ENCODE peak calls at places on chromosomes 1 and 21, in eight cellular contexts. One of them, this sample, is unnamed.

GRCh38 chr1:36456391-36456928 is 6.2 kb upstream of the OSCP1 start:
- DNase-seq in adrenal gland: no peak
- DNase-seq in IMR-90: no peak
- DNase-seq in K562: no peak
- DNase-seq in H1: no peak
- DNase-seq in NB4: no peak
- DNase-seq in heart left ventricle: no peak
- DNase-seq in A549: no peak
- DNase-seq in this sample: no peak

GRCh38 chr1:206685256-206685748 is 597 bp downstream of the MAPKAPK2 start:
- DNase-seq in heart left ventricle: no peak
- DNase-seq in NB4: peak; percentile 67
- DNase-seq in adrenal gland: peak; percentile 60
- DNase-seq in H1: no peak
- DNase-seq in IMR-90: peak; percentile 53
- DNase-seq in A549: peak; percentile 13
- DNase-seq in K562: peak; percentile 60
- DNase-seq in this sample: no peak

GRCh38 chr21:21730524-21730923 is 732.3 kb downstream of the NCAM2 start:
- DNase-seq in K562: no peak
- DNase-seq in adrenal gland: no peak
- DNase-seq in IMR-90: peak; percentile 32
- DNase-seq in A549: no peak
- DNase-seq in NB4: no peak
- DNase-seq in heart left ventricle: no peak
- DNase-seq in H1: no peak
- DNase-seq in this sample: no peak

GRCh38 chr1:246488674-246489073 is 18.4 kb downstream of the SMYD3 start:
- DNase-seq in H1: no peak
- DNase-seq in A549: no peak
- DNase-seq in IMR-90: no peak
- DNase-seq in adrenal gland: no peak
- DNase-seq in K562: no peak
- DNase-seq in NB4: no peak
- DNase-seq in heart left ventricle: no peak
- DNase-seq in this sample: no peak

GRCh38 chr1:170337413-170337994 is 191.7 kb downstream of the NTMT2 start:
- DNase-seq in adrenal gland: no peak
- DNase-seq in A549: no peak
- DNase-seq in K562: no peak
- DNase-seq in heart left ventricle: no peak
- DNase-seq in IMR-90: no peak
- DNase-seq in NB4: no peak
- DNase-seq in H1: no peak
- DNase-seq in this sample: no peak

GRCh38 chr1:99759529-99760160 is 6.8 kb downstream of the FRRS1 start:
- DNase-seq in K562: no peak
- DNase-seq in IMR-90: no peak
- DNase-seq in NB4: no peak
- DNase-seq in H1: no peak
- DNase-seq in A549: no peak
- DNase-seq in heart left ventricle: no peak
- DNase-seq in adrenal gland: no peak
- DNase-seq in this sample: no peak

GRCh38 chr1:76269175-76269574 is 194.6 kb downstream of the ST6GALNAC3 start:
- DNase-seq in K562: no peak
- DNase-seq in A549: no peak
- DNase-seq in heart left ventricle: no peak
- DNase-seq in H1: no peak
- DNase-seq in NB4: no peak
- DNase-seq in IMR-90: peak; percentile 49
- DNase-seq in adrenal gland: no peak
- DNase-seq in this sample: no peak

GRCh38 chr1:44881011-44881632 is 38.1 kb upstream of the PTCH2 start:
- DNase-seq in A549: no peak
- DNase-seq in IMR-90: peak; percentile 85
- DNase-seq in adrenal gland: peak; percentile 79
- DNase-seq in heart left ventricle: peak; percentile 54
- DNase-seq in K562: no peak
- DNase-seq in NB4: no peak
- DNase-seq in H1: no peak
- DNase-seq in this sample: no peak

GRCh38 chr1:237772014-237772413 is 118.7 kb downstream of the ZP4 start:
- DNase-seq in adrenal gland: no peak
- DNase-seq in NB4: no peak
- DNase-seq in A549: no peak
- DNase-seq in K562: no peak
- DNase-seq in heart left ventricle: no peak
- DNase-seq in IMR-90: no peak
- DNase-seq in H1: no peak
- DNase-seq in this sample: no peak

GRCh38 chr1:168452329-168452728 is 91.5 kb downstream of the XCL2 start:
- DNase-seq in K562: peak; percentile 60
- DNase-seq in adrenal gland: no peak
- DNase-seq in heart left ventricle: no peak
- DNase-seq in NB4: peak; percentile 29
- DNase-seq in IMR-90: no peak
- DNase-seq in H1: no peak
- DNase-seq in A549: peak; percentile 29
- DNase-seq in this sample: no peak

GRCh38 chr1:16067933-16068332 is 5.5 kb downstream of the FAM131C start:
- DNase-seq in adrenal gland: no peak
- DNase-seq in K562: no peak
- DNase-seq in NB4: no peak
- DNase-seq in H1: no peak
- DNase-seq in heart left ventricle: no peak
- DNase-seq in IMR-90: no peak
- DNase-seq in A549: no peak
- DNase-seq in this sample: no peak

GRCh38 chr1:201017828-201018163 is 5.7 kb downstream of the KIF21B start:
- DNase-seq in IMR-90: no peak
- DNase-seq in A549: no peak
- DNase-seq in heart left ventricle: no peak
- DNase-seq in NB4: no peak
- DNase-seq in H1: no peak
- DNase-seq in K562: no peak
- DNase-seq in adrenal gland: no peak
- DNase-seq in this sample: no peak

GRCh38 chr1:115466433-115466832 is 128.4 kb upstream of the NGF start:
- DNase-seq in adrenal gland: no peak
- DNase-seq in NB4: no peak
- DNase-seq in A549: no peak
- DNase-seq in K562: peak; percentile 7
- DNase-seq in IMR-90: no peak
- DNase-seq in H1: no peak
- DNase-seq in heart left ventricle: no peak
- DNase-seq in this sample: no peak

GRCh38 chr1:233679598-233679997 is 65.7 kb downstream of the KCNK1 start:
- DNase-seq in NB4: no peak
- DNase-seq in A549: no peak
- DNase-seq in H1: no peak
- DNase-seq in adrenal gland: no peak
- DNase-seq in IMR-90: no peak
- DNase-seq in heart left ventricle: no peak
- DNase-seq in K562: no peak
- DNase-seq in this sample: no peak
- H3K4me3 ChIP-seq in NB4: no peak overlapping the region
- H3K4me3 ChIP-seq in A549: no peak overlapping the region
- H3K4me3 ChIP-seq in H1: no peak overlapping the region
- H3K4me3 ChIP-seq in adrenal gland: no peak overlapping the region
- H3K4me3 ChIP-seq in IMR-90: no peak overlapping the region
- H3K4me3 ChIP-seq in heart left ventricle: no peak overlapping the region
- H3K4me3 ChIP-seq in K562: no peak overlapping the region
- H3K4me3 ChIP-seq in this sample: no peak overlapping the region

DNA sequence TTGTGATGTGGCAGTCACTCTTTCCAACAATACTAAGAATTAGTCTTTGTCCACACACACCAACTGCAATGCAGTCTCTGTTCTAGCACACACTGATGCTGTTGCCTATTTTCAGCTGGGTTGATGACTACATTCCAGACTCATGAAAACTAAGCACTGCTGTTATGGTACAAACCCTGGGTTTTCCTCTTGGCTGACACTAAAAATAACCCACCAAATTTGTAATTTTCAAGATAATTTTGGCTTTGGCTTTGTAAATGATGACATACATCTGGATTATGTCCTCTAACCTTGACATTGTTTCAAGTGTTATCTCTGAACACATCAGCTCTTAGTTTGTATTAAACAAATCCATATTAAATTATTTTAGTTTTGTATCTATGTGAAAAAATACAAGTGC is 444.8 kb downstream of the PTPRC start:
- DNase-seq in H1: no peak
- DNase-seq in A549: no peak
- DNase-seq in NB4: no peak
- DNase-seq in heart left ventricle: no peak
- DNase-seq in K562: no peak
- DNase-seq in IMR-90: peak; percentile 75
- DNase-seq in adrenal gland: no peak
- DNase-seq in this sample: no peak
- TF ChIP-seq POLR2A in H1: no peak
- TF ChIP-seq POLR2A in A549: no peak
- TF ChIP-seq POLR2A in NB4: no peak
- TF ChIP-seq POLR2A in heart left ventricle: no peak
- TF ChIP-seq POLR2A in K562: no peak
- TF ChIP-seq POLR2A in IMR-90: no peak
- TF ChIP-seq POLR2A in adrenal gland: no peak
- TF ChIP-seq POLR2A in this sample: no peak

GRCh38 chr1:152658649-152659048 is 4.5 kb upstream of the LCE2D start:
- DNase-seq in A549: no peak
- DNase-seq in H1: no peak
- DNase-seq in IMR-90: no peak
- DNase-seq in K562: no peak
- DNase-seq in heart left ventricle: no peak
- DNase-seq in adrenal gland: no peak
- DNase-seq in NB4: no peak
- DNase-seq in this sample: no peak

GRCh38 chr1:152657677-152658076 is 5.5 kb upstream of the LCE2D start:
- DNase-seq in adrenal gland: no peak
- DNase-seq in H1: no peak
- DNase-seq in K562: no peak
- DNase-seq in NB4: no peak
- DNase-seq in IMR-90: no peak
- DNase-seq in heart left ventricle: no peak
- DNase-seq in A549: no peak
- DNase-seq in this sample: no peak

GRCh38 chr1:152656459-152656858 is 6.7 kb upstream of the LCE2D start:
- DNase-seq in IMR-90: no peak
- DNase-seq in K562: no peak
- DNase-seq in adrenal gland: no peak
- DNase-seq in heart left ventricle: no peak
- DNase-seq in NB4: no peak
- DNase-seq in H1: no peak
- DNase-seq in A549: no peak
- DNase-seq in this sample: no peak

GRCh38 chr1:152654110-152654509 is 9.1 kb upstream of the LCE2D start:
- DNase-seq in A549: peak; percentile 62
- DNase-seq in heart left ventricle: no peak
- DNase-seq in adrenal gland: peak; percentile 38
- DNase-seq in K562: peak; percentile 75
- DNase-seq in H1: no peak
- DNase-seq in NB4: peak; percentile 70
- DNase-seq in IMR-90: peak; percentile 33
- DNase-seq in this sample: peak; percentile 22
- TF ChIP-seq CTCF in A549: peak; percentile 68
- TF ChIP-seq CTCF in heart left ventricle: peak; percentile 36
- TF ChIP-seq CTCF in adrenal gland: peak; percentile 35
- TF ChIP-seq CTCF in K562: peak; percentile 83
- TF ChIP-seq CTCF in H1: peak; percentile 53
- TF ChIP-seq CTCF in NB4: peak; percentile 67
- TF ChIP-seq CTCF in IMR-90: peak; percentile 74
- TF ChIP-seq CTCF in this sample: no peak

GRCh38 chr1:47991187-47991586 is 6.0 kb downstream of the TRABD2B start:
- DNase-seq in IMR-90: no peak
- DNase-seq in heart left ventricle: no peak
- DNase-seq in H1: no peak
- DNase-seq in A549: no peak
- DNase-seq in K562: no peak
- DNase-seq in adrenal gland: no peak
- DNase-seq in NB4: no peak
- DNase-seq in this sample: no peak

GRCh38 chr1:47991698-47992097 is 5.5 kb downstream of the TRABD2B start:
- DNase-seq in K562: no peak
- DNase-seq in A549: no peak
- DNase-seq in adrenal gland: no peak
- DNase-seq in NB4: no peak
- DNase-seq in heart left ventricle: no peak
- DNase-seq in IMR-90: no peak
- DNase-seq in H1: no peak
- DNase-seq in this sample: no peak

GRCh38 chr1:47993356-47993755 is 3.8 kb downstream of the TRABD2B start:
- DNase-seq in heart left ventricle: no peak
- DNase-seq in A549: no peak
- DNase-seq in H1: no peak
- DNase-seq in K562: no peak
- DNase-seq in adrenal gland: no peak
- DNase-seq in IMR-90: no peak
- DNase-seq in NB4: no peak
- DNase-seq in this sample: no peak

GRCh38 chr1:47993881-47994625 is 3.1 kb downstream of the TRABD2B start:
- DNase-seq in adrenal gland: no peak
- DNase-seq in H1: no peak
- DNase-seq in IMR-90: no peak
- DNase-seq in K562: no peak
- DNase-seq in NB4: no peak
- DNase-seq in A549: no peak
- DNase-seq in heart left ventricle: no peak
- DNase-seq in this sample: no peak

DNA sequence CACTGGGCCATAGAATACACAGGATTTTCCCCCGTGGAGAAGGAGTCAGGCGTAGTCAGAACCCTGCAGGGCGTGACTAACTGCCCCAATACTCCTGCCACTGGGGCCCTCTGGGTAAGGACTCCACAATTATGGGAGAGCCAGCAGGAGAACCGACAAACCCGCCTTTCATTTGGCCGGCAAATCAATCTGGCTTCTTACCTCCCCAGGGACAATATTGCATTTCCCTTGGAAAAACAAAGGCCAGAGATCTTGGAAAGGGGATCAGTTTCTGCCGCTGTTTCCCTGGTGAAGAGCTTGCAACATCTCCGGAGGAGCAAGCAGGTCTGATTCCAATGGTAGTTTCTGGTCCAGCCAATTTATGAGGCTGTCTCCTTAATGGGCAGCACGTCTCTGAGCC is 4.5 kb downstream of the TRABD2B start:
- DNase-seq in heart left ventricle: peak; percentile 58
- DNase-seq in H1: no peak
- DNase-seq in adrenal gland: no peak
- DNase-seq in K562: no peak
- DNase-seq in IMR-90: no peak
- DNase-seq in NB4: no peak
- DNase-seq in A549: no peak
- DNase-seq in this sample: peak; percentile 47
- H3K4me3 ChIP-seq in heart left ventricle: no peak overlapping the region
- H3K4me3 ChIP-seq in H1: no peak overlapping the region
- H3K4me3 ChIP-seq in adrenal gland: no peak overlapping the region
- H3K4me3 ChIP-seq in K562: no peak overlapping the region
- H3K4me3 ChIP-seq in IMR-90: no peak overlapping the region
- H3K4me3 ChIP-seq in NB4: no peak overlapping the region
- H3K4me3 ChIP-seq in A549: no peak overlapping the region
- H3K4me3 ChIP-seq in this sample: no peak overlapping the region

This sample was measured in lower leg skin.